ENCODE peak calls at places on chromosomes 6 and 20, in four cellular contexts. W is cardiac muscle cell, T is heart left ventricle, P is upper lobe of right lung. O is an unnamed sample.

GRCh38 chr6:20497200-20497820 is 36.9 kb upstream of the CDKAL1 start:
- DNase-seq in W (peak; percentile 33), T (no peak), P (no peak), O (no peak)

GRCh38 chr20:58714340-58714922 is 21.8 kb downstream of the NPEPL1 start:
- DNase-seq in W (no peak), T (peak; percentile 52), P (peak; percentile 56), O (peak; percentile 3)

GRCh38 chr20:24840121-24840713 is 108.9 kb upstream of the CST7 start:
- DNase-seq in W (no peak), T (no peak), P (no peak), O (no peak)

GRCh38 chr6:90249458-90249857 is 47.2 kb downstream of the BACH2 start:
- DNase-seq in W (no peak), T (no peak), P (no peak), O (no peak)

GRCh38 chr6:30814137-30815084 is 69.9 kb upstream of the DDR1 start:
- DNase-seq in W (peak; percentile 72), T (no peak), P (no peak), O (no peak)

GRCh38 chr6:28496099-28496779 is 19.4 kb downstream of the GPX6 start:
- DNase-seq in W (peak; percentile 19), T (no peak), P (no peak), O (no peak)

GRCh38 chr20:50744143-50744792 is 12.9 kb downstream of the PARD6B start:
- DNase-seq in W (peak; percentile 93), T (peak; percentile 71), P (no peak), O (no peak)

GRCh38 chr6:3226422-3227362 is 761 bp downstream of the TUBB2B start:
- DNase-seq in W (no peak), T (no peak), P (peak; percentile 69), O (no peak)

GRCh38 chr6:90403489-90404381 is 107.1 kb upstream of the BACH2 start:
- DNase-seq in W (peak; percentile 93), T (no peak), P (no peak), O (no peak)

GRCh38 chr6:7939186-7939863 is 28.7 kb upstream of the TXNDC5 start:
- DNase-seq in W (peak; percentile 30), T (no peak), P (no peak), O (no peak)

GRCh38 chr6:25623874-25624273 is 28.1 kb upstream of the SCGN start:
- DNase-seq in W (peak; percentile 8), T (no peak), P (no peak), O (no peak)

GRCh38 chr20:58515240-58516212 is at the start of gene APCDD1L:
- DNase-seq in W (peak; percentile 20), T (no peak), P (no peak), O (no peak)

DNA sequence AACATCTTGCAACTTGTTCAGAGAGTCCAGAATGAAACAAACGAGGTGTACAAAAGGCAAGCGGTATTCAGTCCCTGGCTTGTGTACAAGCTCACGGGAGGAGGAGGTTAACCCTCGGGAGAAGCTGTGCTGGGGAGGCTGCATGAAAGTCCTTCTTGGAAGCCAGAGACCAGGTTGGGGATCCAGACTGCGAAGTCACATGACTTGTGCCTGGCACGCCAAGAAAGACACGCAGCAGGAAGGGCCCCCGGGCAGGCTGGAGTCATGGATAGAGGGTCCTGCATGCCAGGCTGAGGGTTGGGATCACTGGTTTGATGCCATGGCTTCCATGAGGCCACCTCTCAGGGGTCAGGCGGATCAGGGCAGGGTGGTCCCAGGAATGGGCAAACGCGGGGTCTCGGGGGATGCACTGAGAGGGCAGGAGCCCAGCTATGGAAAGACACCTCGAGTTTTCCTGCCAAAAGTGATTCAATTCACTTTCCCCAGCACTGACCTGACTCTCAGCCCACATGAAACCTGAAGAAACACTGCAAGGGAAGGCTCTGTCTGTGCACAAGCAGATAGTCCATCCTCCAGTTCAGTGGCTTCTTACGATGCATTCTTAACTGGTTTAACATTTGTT is 79.4 kb downstream of the DLL1 start:
- DNase-seq in W (no peak), T (no peak), P (no peak), O (no peak)
- H3K27ac ChIP-seq in W (no peak overlapping the region), T (no peak overlapping the region), P (no peak overlapping the region), O (no peak overlapping the region)

GRCh38 chr6:35602133-35602946 is 86.4 kb downstream of the FKBP5 start:
- DNase-seq in W (peak; percentile 86), T (no peak), P (no peak), O (no peak)
- H3K4me1 ChIP-seq in W (peaks cover 43% of the 10 kb centered on the region), T (peaks cover 96% of the 10 kb centered on the region), P (peaks cover 62% of the 10 kb centered on the region), O (peaks cover 29% of the 10 kb centered on the region)

GRCh38 chr6:163413054-163413344 is 1.5 kb upstream of the QKI start:
- DNase-seq in W (no peak), T (no peak), P (no peak), O (no peak)
- H3K27ac ChIP-seq in W (peak overlapping the region; percentile 99), T (peak overlapping the region; percentile 99), P (peak overlapping the region; percentile 99), O (no peak overlapping the region)

DNA sequence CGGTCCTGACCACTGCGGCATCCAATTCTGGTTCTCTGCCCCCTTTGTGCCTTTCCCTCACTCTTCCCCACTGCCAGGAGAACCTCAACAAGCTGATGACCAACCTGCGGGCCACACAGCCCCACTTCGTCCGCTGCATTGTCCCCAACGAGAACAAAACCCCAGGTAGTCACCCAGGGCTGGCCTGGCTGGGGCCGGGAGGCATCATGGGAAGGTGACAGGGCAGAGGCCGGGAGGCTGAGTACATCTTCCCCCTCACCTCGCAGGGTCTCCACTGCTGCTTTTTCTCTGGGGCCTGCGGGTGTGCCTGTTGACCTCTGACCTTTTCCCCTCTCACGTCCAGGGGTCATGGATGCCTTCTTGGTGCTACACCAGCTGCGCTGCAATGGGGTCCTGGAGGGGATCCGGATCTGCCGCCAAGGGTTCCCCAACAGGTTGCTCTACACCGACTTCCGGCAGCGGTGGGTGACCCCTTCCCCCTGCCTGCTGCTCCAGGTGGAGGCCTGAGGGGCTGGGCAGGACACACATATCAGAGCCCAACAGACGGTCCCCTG is 35.1 kb downstream of the MYH7B start:
- DNase-seq in W (no peak), T (peak; percentile 60), P (no peak), O (no peak)
- H3K4me1 ChIP-seq in W (no peaks in the 10 kb centered on the region), T (no peaks in the 10 kb centered on the region), P (no peaks in the 10 kb centered on the region), O (no peaks in the 10 kb centered on the region)